ENCODE peak calls at places on chromosomes 12 and 14, in seven cellular contexts. K is mesenchymal stem cell, E is IMR-90, Z is H9, F is neuronal stem cell, W is trophoblast cell, G is H1. R is an unnamed sample. For H3K27me3 and H3K4me1, the result is how much of the 10 kb centered on the place peaks cover.

GRCh38 chr12:29782821-29783772 is 645 bp downstream of the TMTC1 start:
- DNase-seq in K (peak), E (peak), Z (peak), F (peak), W (no peak), G (no peak), R (peak)

GRCh38 chr12:19683178-19683927 is 244.1 kb downstream of the AEBP2 start:
- DNase-seq in K (peak), E (peak), Z (no peak), F (no peak), W (no peak), G (no peak), R (no peak)

GRCh38 chr12:118397693-118398440 is 21.5 kb downstream of the SUDS3 start:
- DNase-seq in K (no peak), E (peak), Z (no peak), F (no peak), W (no peak), G (no peak), R (no peak)

GRCh38 chr12:12349711-12350665 is at the start of gene MANSC1:
- DNase-seq in K (peak), E (peak), Z (peak), F (peak), W (peak), G (no peak), R (peak)

GRCh38 chr12:49847161-49847560 is 4.3 kb upstream of the BCDIN3D start:
- DNase-seq in K (no peak), E (no peak), Z (no peak), F (no peak), W (no peak), G (no peak), R (no peak)

GRCh38 chr12:121774968-121775474 is 18.5 kb downstream of the RHOF start:
- DNase-seq in K (no peak), E (no peak), Z (no peak), F (no peak), W (no peak), G (no peak), R (peak)

GRCh38 chr12:110704750-110705149 is 15.8 kb upstream of the HVCN1 start:
- DNase-seq in K (no peak), E (no peak), Z (peak), F (no peak), W (peak), G (no peak), R (peak)

GRCh38 chr12:104356231-104357115 is 52.9 kb downstream of the EID3 start:
- DNase-seq in K (no peak), E (peak), Z (peak), F (no peak), W (no peak), G (no peak), R (no peak)

GRCh38 chr12:87140257-87140656 is 884.1 kb upstream of the MGAT4C start:
- DNase-seq in K (peak), E (peak), Z (no peak), F (no peak), W (peak), G (no peak), R (no peak)

GRCh38 chr14:59333668-59334067 is 131.5 kb downstream of the GPR135 start:
- DNase-seq in K (peak), E (peak), Z (no peak), F (no peak), W (peak), G (no peak), R (peak)

GRCh38 chr14:64591809-64592208 is 42.0 kb downstream of the PPP1R36 start:
- DNase-seq in K (peak), E (peak), Z (no peak), F (no peak), W (no peak), G (no peak), R (no peak)

GRCh38 chr12:991350-992278 is 591 bp downstream of the ERC1 start:
- DNase-seq in K (peak), E (peak), Z (peak), F (no peak), W (peak), G (no peak), R (peak)

GRCh38 chr12:85804663-85805062 is 31.5 kb downstream of the RASSF9 start:
- DNase-seq in K (no peak), E (no peak), Z (no peak), F (no peak), W (no peak), G (no peak), R (no peak)

GRCh38 chr12:109723311-109723791 is 9.7 kb downstream of the FAM222A start:
- DNase-seq in K (no peak), E (no peak), Z (no peak), F (no peak), W (no peak), G (no peak), R (no peak)

GRCh38 chr14:84806627-84807026 is 723.3 kb upstream of the FLRT2 start:
- DNase-seq in K (no peak), E (no peak), Z (no peak), F (no peak), W (no peak), G (no peak), R (peak)

GRCh38 chr12:106133136-106134087 is 5.3 kb downstream of the NUAK1 start:
- DNase-seq in K (peak), E (peak), Z (peak), F (no peak), W (peak), G (peak), R (peak)

GRCh38 chr12:59459966-59460365 is 135.9 kb upstream of the SLC16A7 start:
- DNase-seq in K (no peak), E (peak), Z (no peak), F (no peak), W (no peak), G (no peak), R (peak)

GRCh38 chr12:77049767-77050353 is 15.5 kb downstream of the E2F7 start:
- DNase-seq in K (peak), E (peak), Z (no peak), F (peak), W (no peak), G (no peak), R (peak)

GRCh38 chr12:9784326-9784725 is 23.6 kb upstream of the CD69 start:
- DNase-seq in K (no peak), E (no peak), Z (no peak), F (no peak), W (no peak), G (no peak), R (no peak)

GRCh38 chr12:41795910-41796309 is 348.8 kb downstream of the GXYLT1 start:
- DNase-seq in K (no peak), E (no peak), Z (peak), F (no peak), W (no peak), G (peak), R (peak)

GRCh38 chr14:92898732-92899131 is 24.2 kb upstream of the CHGA start:
- DNase-seq in K (no peak), E (no peak), Z (no peak), F (no peak), W (no peak), G (no peak), R (no peak)

GRCh38 chr12:7933255-7933726 is 2.7 kb downstream of the SLC2A3 start:
- DNase-seq in K (peak), E (peak), Z (peak), F (peak), W (peak), G (peak), R (peak)

GRCh38 chr14:76682367-76682766 is 78.9 kb upstream of the VASH1 start:
- DNase-seq in K (no peak), E (no peak), Z (no peak), F (no peak), W (no peak), G (no peak), R (no peak)

GRCh38 chr14:104114421-104115130 is 23.8 kb upstream of the KIF26A start:
- DNase-seq in K (no peak), E (no peak), Z (no peak), F (no peak), W (no peak), G (no peak), R (no peak)

GRCh38 chr12:10717410-10717809 is 5.7 kb downstream of the YBX3 start:
- DNase-seq in K (peak), E (peak), Z (no peak), F (no peak), W (no peak), G (no peak), R (peak)

GRCh38 chr12:131134523-131135310 is 181.0 kb downstream of the ADGRD1 start:
- DNase-seq in K (no peak), E (no peak), Z (peak), F (no peak), W (no peak), G (no peak), R (no peak)

GRCh38 chr14:103020271-103020910 is 37.0 kb downstream of the CDC42BPB start:
- DNase-seq in K (no peak), E (no peak), Z (no peak), F (no peak), W (no peak), G (no peak), R (no peak)

DNA sequence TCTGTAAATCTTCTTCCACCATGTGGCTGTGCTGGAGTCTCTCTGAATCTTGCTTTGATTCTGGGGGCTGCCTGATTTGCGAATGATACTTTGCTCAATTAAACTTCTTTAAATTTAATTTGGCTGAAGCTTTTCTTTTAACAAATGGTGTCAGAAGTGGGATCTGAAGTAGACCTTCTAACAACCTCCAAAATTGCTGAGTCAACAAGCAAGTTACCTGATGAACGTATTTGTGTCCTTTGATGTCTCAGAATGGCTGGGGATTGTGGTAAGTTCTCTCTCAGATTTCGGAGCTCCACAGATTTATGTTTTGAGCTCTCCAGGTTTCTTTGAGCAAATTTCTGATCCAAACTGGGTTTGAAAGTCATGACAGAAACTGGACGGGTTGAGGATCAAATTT is 1.9 kb upstream of the OR4E1 start:
- DNase-seq in K (no peak), E (no peak), Z (no peak), F (no peak), W (no peak), G (no peak), R (no peak)
- H3K27me3 ChIP-seq in K (under half), E (under half), Z (under half), F (under half), W (under half), G (under half), R (under half)

DNA sequence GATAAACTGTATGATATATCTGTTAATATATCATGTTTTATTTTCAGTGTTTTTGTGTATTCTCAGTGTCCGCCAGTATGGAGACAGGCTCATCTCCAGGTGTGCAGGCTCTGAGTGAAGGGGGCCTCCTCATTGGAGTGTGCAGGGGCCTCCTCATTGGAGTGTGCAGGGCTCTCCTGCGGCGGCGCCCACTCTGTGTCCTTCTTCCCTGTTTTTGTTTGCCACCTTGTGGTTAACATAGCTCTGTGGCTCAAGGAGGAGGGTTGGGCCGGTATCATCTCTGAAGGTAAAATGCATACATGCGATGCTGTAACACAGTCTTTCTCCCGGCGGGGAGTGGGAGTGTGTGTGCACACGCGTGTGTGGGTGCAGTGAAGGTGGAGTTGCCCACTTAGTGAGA is 429.5 kb downstream of the ZFP36L1 start:
- DNase-seq in K (no peak), E (no peak), Z (no peak), F (peak), W (no peak), G (no peak), R (peak)
- H3K4me1 ChIP-seq in K (under half), E (under half), Z (under half), F (under half), W (under half), G (under half), R (under half)

DNA sequence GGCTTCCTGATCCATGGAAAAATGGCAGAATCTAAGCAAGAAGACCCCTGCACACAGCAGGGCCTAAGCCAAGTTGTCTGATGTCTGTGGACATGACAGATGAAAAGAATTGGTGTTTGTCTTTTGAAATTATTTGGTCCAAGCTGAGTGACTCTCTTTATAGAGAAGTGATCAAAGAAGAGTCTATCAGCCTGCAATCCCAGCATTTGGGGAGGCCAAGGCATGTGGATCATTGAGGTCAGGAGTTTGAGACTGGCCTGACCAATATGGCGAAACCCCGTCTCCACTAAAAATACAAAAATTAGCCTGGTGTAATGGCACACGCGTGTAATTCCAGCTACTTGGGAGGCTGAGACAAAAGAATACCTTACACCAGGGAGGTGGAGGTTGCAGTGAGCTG is 64.8 kb upstream of the TUNAR start:
- DNase-seq in K (no peak), E (no peak), Z (no peak), F (no peak), W (no peak), G (no peak), R (no peak)
- H2AK5ac ChIP-seq in K (no peak), E (no peak), Z (no peak), F (no peak), W (no peak), G (no peak), R (no peak)

DNA sequence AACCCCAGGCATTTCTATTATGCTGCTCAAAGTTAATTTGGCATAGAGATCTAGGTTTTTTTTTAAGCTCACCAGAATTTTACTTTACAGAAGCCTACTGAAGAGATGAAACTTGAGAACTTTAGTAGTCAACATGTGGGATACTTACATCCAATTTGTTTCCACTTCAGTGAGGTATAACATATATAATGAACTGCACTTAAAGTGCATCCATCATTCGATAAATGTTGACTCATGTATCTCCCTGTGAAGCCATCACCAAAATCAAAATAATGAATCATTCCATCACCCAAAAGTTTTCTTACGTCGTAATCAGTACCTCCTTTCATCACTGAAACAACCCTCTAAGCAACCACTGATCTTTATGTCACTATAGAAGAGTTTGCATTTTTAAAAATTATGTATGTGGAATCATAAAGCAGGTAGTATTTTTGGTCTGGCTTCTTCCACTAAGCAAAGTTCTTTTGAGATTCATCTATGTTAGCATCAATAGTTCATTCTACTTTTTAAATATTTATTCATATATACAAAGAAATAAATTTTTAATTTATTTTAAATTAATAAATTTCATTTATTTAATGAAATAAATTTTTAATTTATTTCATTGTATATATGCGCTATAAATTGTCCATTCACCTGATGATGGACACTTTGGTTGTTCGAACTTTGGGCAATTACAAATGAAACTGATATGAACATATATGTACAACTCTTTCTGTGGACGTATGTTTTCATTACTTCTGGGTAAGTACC is 2.0 kb upstream of the CPNE8 start:
- DNase-seq in K (no peak), E (no peak), Z (no peak), F (no peak), W (no peak), G (no peak), R (no peak)
- H3K27me3 ChIP-seq in K (under half), E (under half), Z (under half), F (under half), W (under half), G (under half), R (under half)

GRCh38 chr12:54135621-54136027 is 53.2 kb downstream of the SMUG1 start:
- DNase-seq in K (no peak), E (no peak), Z (no peak), F (peak), W (no peak), G (no peak), R (no peak)

GRCh38 chr12:54138219-54138618 is 50.6 kb downstream of the SMUG1 start:
- DNase-seq in K (no peak), E (no peak), Z (no peak), F (no peak), W (no peak), G (no peak), R (no peak)

GRCh38 chr12:54139030-54139429 is 49.8 kb downstream of the SMUG1 start:
- DNase-seq in K (no peak), E (no peak), Z (no peak), F (no peak), W (no peak), G (no peak), R (no peak)

GRCh38 chr12:54134850-54135249 is 53.9 kb downstream of the SMUG1 start:
- DNase-seq in K (no peak), E (no peak), Z (no peak), F (no peak), W (no peak), G (no peak), R (no peak)

GRCh38 chr12:54136844-54137580 is 51.8 kb downstream of the SMUG1 start:
- DNase-seq in K (no peak), E (no peak), Z (no peak), F (no peak), W (no peak), G (no peak), R (no peak)
- H3K4me1 ChIP-seq in K (under half), E (under half), Z (under half), F (under half), W (under half), G (under half), R (under half)

DNA sequence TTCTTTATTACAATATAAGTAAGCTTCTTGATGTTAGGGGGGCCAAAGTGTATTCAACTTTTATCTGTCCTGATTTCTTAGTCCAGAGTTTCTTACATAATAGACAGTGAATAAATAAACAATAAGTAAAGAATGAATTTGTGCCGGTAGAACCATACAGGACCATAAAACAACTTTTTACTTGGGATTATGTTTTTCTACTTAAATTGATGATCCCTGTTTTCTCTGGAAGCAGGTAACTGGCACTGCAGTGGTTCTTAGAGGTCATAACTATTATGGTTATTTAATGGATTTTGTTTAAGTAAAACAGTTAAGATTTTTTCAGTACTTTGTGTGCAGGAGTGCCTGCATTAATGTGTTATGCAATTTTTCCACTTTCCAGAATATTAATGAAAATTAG is 10.5 kb downstream of the CAND1 start:
- DNase-seq in K (no peak), E (no peak), Z (no peak), F (no peak), W (no peak), G (no peak), R (no peak)
- H2AK5ac ChIP-seq in K (no peak), E (no peak), Z (no peak), F (no peak), W (no peak), G (no peak), R (no peak)

GRCh38 chr12:120369476-120370342 is 745 bp upstream of the MSI1 start:
- DNase-seq in K (no peak), E (no peak), Z (peak), F (no peak), W (no peak), G (no peak), R (no peak)
- H3K27me3 ChIP-seq in K (half or more), E (half or more), Z (under half), F (under half), W (under half), G (under half), R (under half)

DNA sequence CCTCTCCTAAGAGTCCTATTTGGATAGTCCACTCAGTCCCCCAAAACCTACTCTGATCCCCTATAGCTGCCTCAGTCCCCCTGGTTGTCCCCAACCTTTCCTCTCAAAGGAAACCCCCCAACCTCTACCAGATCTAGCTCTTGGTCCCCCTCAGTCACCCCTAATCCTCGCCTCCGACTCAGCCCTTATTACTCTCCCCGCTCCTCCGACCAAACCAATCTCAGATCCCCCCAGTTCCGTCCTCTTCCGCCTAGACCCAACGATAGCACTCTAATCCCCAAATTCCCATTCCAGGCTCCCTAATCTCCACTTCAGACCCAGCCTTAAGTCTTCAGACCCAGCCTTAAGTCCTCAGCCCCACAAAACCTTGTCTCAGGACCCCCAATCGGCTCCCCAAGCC is 634 bp downstream of the VPS37B start:
- DNase-seq in K (no peak), E (no peak), Z (no peak), F (no peak), W (no peak), G (no peak), R (no peak)
- H3K4me1 ChIP-seq in K (under half), E (under half), Z (under half), F (under half), W (under half), G (under half), R (under half)

DNA sequence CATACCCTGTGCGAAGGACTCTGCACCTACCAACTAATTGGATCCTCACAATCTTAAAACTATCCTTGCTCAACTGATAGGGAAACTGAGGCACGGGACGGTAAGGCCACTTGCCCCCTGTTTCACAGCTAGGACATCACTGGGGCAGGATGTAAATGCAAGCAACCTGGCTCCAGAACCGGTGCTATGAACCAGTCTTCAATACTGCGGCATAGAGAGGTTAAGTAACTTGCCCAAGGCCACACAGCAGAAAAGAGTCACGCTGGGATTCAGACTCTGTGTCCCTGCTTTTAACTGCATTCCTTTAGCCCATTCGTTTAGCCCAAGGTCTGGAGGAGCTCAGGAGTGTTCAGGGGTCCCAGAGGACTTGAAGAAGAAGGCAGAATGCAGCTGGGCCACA is 76.1 kb downstream of the NCOR2 start:
- DNase-seq in K (no peak), E (no peak), Z (no peak), F (no peak), W (peak), G (no peak), R (no peak)
- H2AK5ac ChIP-seq in K (no peak), E (no peak), Z (no peak), F (no peak), W (no peak), G (no peak), R (no peak)